ENCODE peak calls at places on chromosomes 5 and 9, in nine cellular contexts. C, Z, R, S, F, O, Y, J and P are unnamed samples.

GRCh38 chr9:78144663-78145377 is 91.1 kb upstream of the CEP78 start:
- DNase-seq in J (peak; percentile 52), Y (no peak), C (no peak), S (no peak), F (no peak), O (no peak), R (no peak), Z (no peak), P (no peak)

GRCh38 chr5:14223372-14223771 is 80.2 kb downstream of the TRIO start:
- DNase-seq in J (no peak), S (no peak), O (no peak), F (no peak), R (no peak), C (no peak), Y (no peak), Z (no peak), P (no peak)

GRCh38 chr5:149618581-149619248 is 37.4 kb downstream of the ARHGEF37 start:
- DNase-seq in S (peak; percentile 59), C (no peak), Y (no peak), O (peak; percentile 50), F (peak; percentile 58), Z (peak; percentile 72), J (peak; percentile 50), R (peak; percentile 61), P (peak; percentile 65)

GRCh38 chr5:146206257-146206656 is 2.9 kb downstream of the RBM27 start:
- DNase-seq in C (no peak), Y (no peak), O (no peak), F (no peak), J (no peak), Z (no peak), S (no peak), R (no peak), P (no peak)

GRCh38 chr5:149128023-149128875 is 13.0 kb upstream of the ABLIM3 start:
- DNase-seq in R (no peak), C (no peak), Z (peak; percentile 41), F (peak; percentile 67), S (peak; percentile 63), Y (no peak), J (no peak), O (no peak), P (no peak)

GRCh38 chr5:661891-662750 is 31.0 kb downstream of the TPPP start:
- DNase-seq in R (no peak), O (no peak), S (no peak), J (no peak), Z (no peak), F (no peak), Y (no peak), C (no peak), P (no peak)

GRCh38 chr9:110049699-110050450 is 158.1 kb downstream of the C9orf152 start:
- DNase-seq in O (no peak), C (no peak), Z (no peak), J (no peak), F (peak; percentile 48), R (peak; percentile 41), Y (peak; percentile 68), S (peak; percentile 44), P (peak; percentile 21)

GRCh38 chr9:78009156-78009555 is 22.5 kb downstream of the GNAQ start:
- DNase-seq in Z (no peak), S (no peak), C (no peak), F (no peak), Y (no peak), J (no peak), O (no peak), R (no peak), P (no peak)

GRCh38 chr5:56516441-56516840 is 283.3 kb upstream of the ANKRD55 start:
- DNase-seq in S (no peak), Y (no peak), C (no peak), J (no peak), Z (no peak), R (no peak), F (no peak), O (no peak), P (no peak)

GRCh38 chr9:97365634-97366033 is 46.3 kb upstream of the TDRD7 start:
- DNase-seq in C (no peak), R (no peak), Y (no peak), J (no peak), Z (no peak), S (no peak), O (no peak), F (no peak), P (no peak)

GRCh38 chr5:132411382-132411925 is 41.9 kb downstream of the SLC22A5 start:
- DNase-seq in C (no peak), O (no peak), Y (no peak), S (no peak), R (peak; percentile 75), F (no peak), Z (no peak), J (peak; percentile 44), P (no peak)

DNA sequence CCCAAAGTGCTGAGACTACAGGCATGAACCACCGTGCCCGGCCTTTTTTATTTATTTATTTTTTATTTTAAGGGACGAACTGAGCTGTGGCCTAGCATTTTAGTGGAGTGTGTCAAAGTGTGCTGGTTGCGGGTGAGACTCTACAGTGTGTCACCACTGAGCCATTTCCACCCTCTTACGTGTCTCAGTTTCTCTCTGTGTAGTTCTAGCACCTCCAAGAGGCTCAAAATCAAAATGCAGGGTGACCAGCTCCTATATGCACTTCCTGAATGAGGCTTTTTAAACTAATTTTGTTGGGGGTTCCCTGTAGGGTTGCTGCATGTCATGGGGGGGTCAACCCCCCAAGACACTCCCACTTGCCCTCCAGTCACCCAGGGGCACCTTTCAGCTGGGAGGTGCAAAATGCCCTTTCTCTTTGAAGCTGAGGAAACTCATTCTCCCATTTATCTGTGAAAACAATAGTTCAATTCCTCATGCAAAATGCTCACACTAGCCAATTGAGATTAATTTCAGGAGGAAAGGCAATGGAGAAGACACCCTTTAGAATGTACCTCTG is 69.3 kb downstream of the COL15A1 start:
- DNase-seq in C (no peak), R (peak; percentile 16), O (no peak), S (no peak), J (no peak), Z (no peak), F (no peak), Y (no peak), P (no peak)
- TF ChIP-seq CTCF in C (peak; percentile 2), R (no peak), O (peak; percentile 22), S (no peak), J (no peak), Z (peak; percentile 35), F (no peak), Y (no peak), P (no peak)

GRCh38 chr5:120449501-120449900 is 14.6 kb upstream of the PRR16 start:
- DNase-seq in S (no peak), Y (no peak), C (no peak), R (no peak), F (no peak), J (no peak), O (no peak), Z (peak; percentile 46), P (no peak)

GRCh38 chr5:120450910-120451309 is 13.2 kb upstream of the PRR16 start:
- DNase-seq in O (no peak), J (no peak), S (no peak), Z (no peak), R (no peak), Y (no peak), F (no peak), C (no peak), P (no peak)

GRCh38 chr5:120446068-120446492 is 18.0 kb upstream of the PRR16 start:
- DNase-seq in C (peak; percentile 61), S (no peak), O (no peak), Y (no peak), Z (peak; percentile 96), F (no peak), J (no peak), R (no peak), P (no peak)

GRCh38 chr5:120446896-120447295 is 17.2 kb upstream of the PRR16 start:
- DNase-seq in C (no peak), J (no peak), F (no peak), Z (no peak), O (no peak), S (no peak), R (no peak), Y (no peak), P (no peak)

DNA sequence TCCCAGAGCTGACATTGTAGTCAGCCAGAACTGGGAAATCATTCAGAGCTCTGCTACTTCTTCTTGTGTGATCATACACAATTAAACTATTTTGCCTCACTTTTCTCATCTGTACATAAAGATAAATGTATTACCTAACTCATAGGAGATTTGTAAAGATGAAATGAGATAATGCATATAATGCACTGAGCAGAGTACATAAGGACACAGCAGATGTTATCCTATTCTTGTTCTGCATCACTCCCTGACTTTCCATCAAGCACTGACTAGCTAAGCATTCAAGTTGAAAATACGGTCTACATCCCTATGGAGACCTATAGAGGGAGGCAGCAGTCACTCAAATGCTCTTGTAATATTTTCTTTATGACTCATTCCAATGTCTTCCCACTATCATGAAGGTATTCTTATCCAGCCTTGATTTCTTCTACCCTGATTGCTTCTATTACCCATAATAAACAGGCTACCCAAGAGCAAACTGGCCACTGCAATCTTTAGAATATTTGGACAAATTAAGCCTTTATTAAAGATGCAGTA is 16.3 kb upstream of the PRR16 start:
- DNase-seq in Y (no peak), C (no peak), J (no peak), O (no peak), S (no peak), F (no peak), Z (peak; percentile 41), R (no peak), P (no peak)
- TF ChIP-seq CTCF in Y (no peak), C (no peak), J (no peak), O (no peak), S (no peak), F (no peak), Z (no peak), R (no peak), P (no peak)

GRCh38 chr9:93119953-93120845 is 13.9 kb downstream of the NINJ1 start:
- DNase-seq in Y (peak; percentile 98), R (peak; percentile 72), O (no peak), Z (peak; percentile 94), S (no peak), F (peak; percentile 42), J (peak; percentile 63), C (peak; percentile 93), P (peak; percentile 86)
- TF ChIP-seq CTCF in Y (peak; percentile 53), R (no peak), O (peak; percentile 61), Z (peak; percentile 50), S (peak; percentile 53), F (no peak), J (peak; percentile 39), C (peak; percentile 49), P (peak; percentile 34)

DNA sequence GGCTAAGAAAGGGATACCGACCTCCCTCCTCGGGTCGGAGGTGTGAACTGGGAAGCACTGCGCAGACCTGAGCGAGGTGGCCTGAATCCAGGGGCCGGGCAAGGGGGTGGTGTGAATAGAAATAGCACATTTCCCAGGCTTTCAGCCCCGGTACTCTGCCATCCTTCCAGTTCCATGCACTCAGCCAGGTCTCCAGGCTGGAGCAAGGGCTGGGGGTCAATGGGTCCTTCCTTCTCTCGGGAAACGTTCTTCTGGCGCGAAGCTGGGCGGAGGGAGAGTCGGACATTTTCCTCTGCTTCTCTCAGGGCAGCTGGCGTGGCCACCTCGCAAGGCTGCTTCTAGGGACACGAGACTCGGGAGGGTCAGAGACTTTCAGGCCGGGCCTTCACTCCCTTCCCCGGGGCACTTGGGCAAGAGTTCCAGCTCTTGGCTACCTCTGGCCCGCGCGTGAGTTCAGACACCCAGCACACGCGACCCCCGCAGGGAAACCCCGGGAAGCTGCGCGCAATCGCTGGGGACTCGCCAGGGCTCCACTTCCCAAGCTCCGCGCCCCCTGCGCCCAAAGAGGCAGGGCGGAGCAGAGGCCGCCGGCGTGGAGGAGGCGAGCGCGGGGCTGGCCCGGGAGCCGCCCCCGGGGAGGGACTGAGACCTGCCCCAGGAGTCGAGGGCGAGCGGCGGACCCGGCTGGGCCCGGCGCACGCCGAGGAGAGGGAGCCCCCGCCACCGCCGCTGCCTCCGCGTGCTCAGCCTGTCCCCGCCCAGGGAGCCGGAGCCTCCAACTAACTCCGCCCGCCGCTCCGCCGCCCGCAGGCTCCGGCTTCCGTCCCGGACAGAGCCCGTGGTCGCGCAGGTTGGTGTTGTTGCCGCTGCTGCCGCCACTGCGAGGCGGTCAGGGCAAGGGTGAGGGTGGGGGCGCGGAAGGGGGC is at the start of gene PAM:
- DNase-seq in O (no peak), C (no peak), Z (peak; percentile 62), F (peak; percentile 79), Y (peak; percentile 88), S (peak; percentile 89), J (peak; percentile 84), R (peak; percentile 79), P (peak; percentile 94)
- TF ChIP-seq CTCF in O (no peak), C (no peak), Z (no peak), F (no peak), Y (no peak), S (no peak), J (no peak), R (no peak), P (no peak)